ENCODE peak calls at places on chromosomes 7 and 10, in five cellular contexts. X is activated CD4-positive, alpha-beta memory T cell treated with anti-CD3 and anti-CD28 coated beads for 36 hours; A is hepatic stellate cell; G is PC-3; Z is AG08395. J is an unnamed sample.

GRCh38 chr7:22234247-22234646 is 122.7 kb downstream of the RAPGEF5 start:
- DNase-seq in X (no peak), A (no peak), G (no peak), Z (no peak), J (no peak)

GRCh38 chr7:4706384-4707032 is 24.4 kb downstream of the FOXK1 start:
- DNase-seq in X (no peak), A (no peak), G (no peak), Z (no peak), J (no peak)

GRCh38 chr7:139915864-139916716 is 87.0 kb downstream of the TBXAS1 start:
- DNase-seq in X (peak), A (peak), G (peak), Z (peak), J (peak)

GRCh38 chr10:28241766-28242399 is 61.0 kb downstream of the MPP7 start:
- DNase-seq in X (peak), A (peak), G (peak), Z (peak), J (no peak)

GRCh38 chr7:26192485-26193087 is 8.0 kb downstream of the HNRNPA2B1 start:
- DNase-seq in X (no peak), A (no peak), G (no peak), Z (no peak), J (no peak)

GRCh38 chr7:128932862-128933821 is 4.6 kb upstream of the IRF5 start:
- DNase-seq in X (peak), A (no peak), G (no peak), Z (no peak), J (no peak)

GRCh38 chr10:33661580-33662269 is 327.3 kb upstream of the NRP1 start:
- DNase-seq in X (no peak), A (peak), G (peak), Z (peak), J (peak)

GRCh38 chr7:20249924-20250323 is 32.7 kb upstream of the MACC1 start:
- DNase-seq in X (no peak), A (no peak), G (peak), Z (no peak), J (no peak)

GRCh38 chr10:125064681-125065492 is 95.5 kb downstream of the CTBP2 start:
- DNase-seq in X (peak), A (peak), G (peak), Z (peak), J (peak)

GRCh38 chr7:31443457-31443856 is 70.4 kb upstream of the ITPRID1 start:
- DNase-seq in X (no peak), A (peak), G (peak), Z (peak), J (peak)

GRCh38 chr10:133456041-133456951 is 2.6 kb downstream of the SCART1 start:
- DNase-seq in X (no peak), A (no peak), G (no peak), Z (no peak), J (no peak)

GRCh38 chr7:69708857-69709256 is 110.6 kb downstream of the AUTS2 start:
- DNase-seq in X (no peak), A (no peak), G (no peak), Z (peak), J (peak)

J was measured in GM04504.